ENCODE peak calls at places on chromosomes 12 and 14, in five cellular contexts. Y is trophoblast cell, S is IMR-90, Z is H1, D is neuronal stem cell. N is an unnamed sample.

GRCh38 chr12:64184216-64184615 is 37.9 kb downstream of the KICS2 start:
- DNase-seq in Y (no peak), Z (no peak), D (no peak), S (no peak), N (no peak)

GRCh38 chr12:24480766-24481449 is 468.0 kb downstream of the BCAT1 start:
- DNase-seq in Z (no peak), D (no peak), Y (no peak), S (no peak), N (peak)

GRCh38 chr14:91170504-91171121 is 56.7 kb downstream of the DGLUCY start:
- DNase-seq in S (peak), Z (no peak), D (no peak), Y (no peak), N (no peak)

GRCh38 chr12:32541754-32542374 is 137.2 kb upstream of the DNM1L start:
- DNase-seq in Z (no peak), S (no peak), D (no peak), Y (peak), N (no peak)

GRCh38 chr14:41960316-41960715 is 353.6 kb downstream of the LRFN5 start:
- DNase-seq in D (no peak), S (peak), Z (no peak), Y (peak), N (peak)

GRCh38 chr14:88195676-88196075 is 127.4 kb downstream of the KCNK10 start:
- DNase-seq in D (peak), S (no peak), Z (no peak), Y (no peak), N (no peak)

GRCh38 chr12:56206373-56207166 is 15.2 kb downstream of the RNF41 start:
- DNase-seq in Z (no peak), D (peak), S (peak), Y (peak), N (peak)

GRCh38 chr12:49609875-49610154 is 4.4 kb upstream of the FAM186B start:
- DNase-seq in D (no peak), Y (peak), Z (no peak), S (peak), N (peak)

GRCh38 chr12:29299613-29300012 is 81.4 kb downstream of the ERGIC2 start:
- DNase-seq in Z (no peak), D (no peak), S (no peak), Y (no peak), N (no peak)

GRCh38 chr14:63544641-63545234 is 1.6 kb upstream of the PPP2R5E start:
- DNase-seq in Z (no peak), D (no peak), S (peak), Y (no peak), N (peak)

GRCh38 chr12:117468016-117468415 is 106.6 kb upstream of the NOS1 start:
- DNase-seq in D (no peak), S (no peak), Z (no peak), Y (peak), N (no peak)

GRCh38 chr12:104454997-104455396 is 1.8 kb upstream of the CHST11 start:
- DNase-seq in Y (peak), S (peak), D (no peak), Z (no peak), N (peak)

GRCh38 chr14:20680843-20681347 is 3.5 kb upstream of the RNASE4 start:
- DNase-seq in Z (no peak), D (no peak), S (no peak), Y (no peak), N (no peak)

GRCh38 chr14:99752486-99753121 is 40.6 kb upstream of the EML1 start:
- DNase-seq in Y (peak), Z (no peak), D (no peak), S (peak), N (peak)

GRCh38 chr14:94390372-94391086 is 2.1 kb upstream of the SERPINA1 start:
- DNase-seq in Y (no peak), S (no peak), Z (no peak), D (no peak), N (no peak)

GRCh38 chr12:2794261-2794735 is 472 bp upstream of the FKBP4 start:
- DNase-seq in Z (no peak), S (no peak), Y (peak), D (peak), N (no peak)

GRCh38 chr14:31253746-31254471 is 46.3 kb upstream of the HECTD1 start:
- DNase-seq in Y (no peak), Z (no peak), S (no peak), D (no peak), N (no peak)

GRCh38 chr14:94773017-94773681 is 3.2 kb upstream of the GSC start:
- DNase-seq in D (no peak), Z (no peak), Y (peak), S (no peak), N (peak)

GRCh38 chr12:132132609-132133430 is 11.3 kb downstream of the DDX51 start:
- DNase-seq in Y (no peak), S (no peak), D (no peak), Z (no peak), N (no peak)

GRCh38 chr14:56136571-56137498 is 18.6 kb downstream of the PELI2 start:
- DNase-seq in D (no peak), Z (no peak), S (peak), Y (no peak), N (no peak)

GRCh38 chr12:89962648-89963047 is 254.0 kb upstream of the ATP2B1 start:
- DNase-seq in D (no peak), S (no peak), Y (peak), Z (no peak), N (no peak)

GRCh38 chr14:37145395-37145794 is 27.0 kb downstream of the SLC25A21 start:
- DNase-seq in Z (no peak), S (peak), Y (peak), D (no peak), N (no peak)

GRCh38 chr12:23555180-23555784 is 394.2 kb downstream of the SOX5 start:
- DNase-seq in Z (no peak), S (no peak), D (no peak), Y (no peak), N (no peak)

GRCh38 chr12:74526535-74526934 is 11.1 kb upstream of the ATXN7L3B start:
- DNase-seq in Z (no peak), D (no peak), Y (no peak), S (no peak), N (no peak)

GRCh38 chr12:117192057-117192456 is 1.8 kb upstream of the FBXO21 start:
- DNase-seq in S (no peak), Z (no peak), Y (peak), D (no peak), N (no peak)

GRCh38 chr12:8819676-8819980 is 2.8 kb upstream of the A2ML1 start:
- DNase-seq in Z (no peak), D (no peak), Y (peak), S (peak), N (no peak)

GRCh38 chr14:39946796-39947195 is 514.6 kb upstream of the FBXO33 start:
- DNase-seq in D (no peak), S (no peak), Y (peak), Z (peak), N (peak)

GRCh38 chr12:127675936-127676335 is 591.0 kb upstream of the TMEM132C start:
- DNase-seq in Z (no peak), D (no peak), S (no peak), Y (no peak), N (peak)

GRCh38 chr12:53795927-53796326 is 44.1 kb upstream of the CISTR start:
- DNase-seq in Y (no peak), D (no peak), S (no peak), Z (no peak), N (no peak)

GRCh38 chr12:108382437-108382801 is 43.3 kb upstream of the CMKLR1 start:
- DNase-seq in S (no peak), D (no peak), Z (no peak), Y (no peak), N (no peak)

GRCh38 chr14:61927015-61927414 is 164.8 kb downstream of the SNAPC1 start:
- DNase-seq in S (peak), Z (no peak), D (no peak), Y (peak), N (peak)

GRCh38 chr12:104573-105081 is 38.1 kb downstream of the IQSEC3 start:
- DNase-seq in D (no peak), Y (no peak), S (no peak), Z (no peak), N (no peak)

GRCh38 chr14:66046035-66046434 is 440.1 kb upstream of the CCDC196 start:
- DNase-seq in Y (no peak), D (no peak), Z (no peak), S (no peak), N (no peak)

GRCh38 chr12:103964805-103965204 is 867 bp upstream of the TDG start:
- DNase-seq in S (no peak), Y (no peak), D (no peak), Z (no peak), N (no peak)

GRCh38 chr12:14612895-14613294 is 45.2 kb upstream of the PLBD1 start:
- DNase-seq in D (no peak), S (no peak), Y (no peak), Z (no peak), N (no peak)

GRCh38 chr12:2481951-2482350 is 312.8 kb upstream of the FKBP4 start:
- DNase-seq in Z (no peak), Y (no peak), D (no peak), S (no peak), N (no peak)

GRCh38 chr12:94100990-94101901 is 47.1 kb upstream of the PLXNC1 start:
- DNase-seq in Z (peak), D (peak), S (peak), Y (peak), N (peak)

GRCh38 chr12:94101902-94102660 is 46.3 kb upstream of the PLXNC1 start:
- DNase-seq in D (peak), S (peak), Z (peak), Y (peak), N (peak)

GRCh38 chr12:94098466-94098865 is 49.9 kb upstream of the PLXNC1 start:
- DNase-seq in S (peak), Y (peak), Z (no peak), D (no peak), N (peak)

GRCh38 chr12:94099191-94099983 is 49.0 kb upstream of the PLXNC1 start:
- DNase-seq in Z (no peak), S (peak), Y (peak), D (no peak), N (no peak)

GRCh38 chr12:94100254-94100653 is 48.1 kb upstream of the PLXNC1 start:
- DNase-seq in Y (peak), Z (no peak), D (no peak), S (peak), N (no peak)
- H2BK5ac ChIP-seq in Y (no peak), Z (no peak), D (no peak), S (no peak), N (no peak)

GRCh38 chr12:12010277-12011031 is 60.3 kb upstream of the BCL2L14 start:
- DNase-seq in D (no peak), S (peak), Z (no peak), Y (peak), N (peak)
- H4K91ac ChIP-seq in D (no peak), S (peak), Z (peak), Y (no peak), N (peak)

DNA sequence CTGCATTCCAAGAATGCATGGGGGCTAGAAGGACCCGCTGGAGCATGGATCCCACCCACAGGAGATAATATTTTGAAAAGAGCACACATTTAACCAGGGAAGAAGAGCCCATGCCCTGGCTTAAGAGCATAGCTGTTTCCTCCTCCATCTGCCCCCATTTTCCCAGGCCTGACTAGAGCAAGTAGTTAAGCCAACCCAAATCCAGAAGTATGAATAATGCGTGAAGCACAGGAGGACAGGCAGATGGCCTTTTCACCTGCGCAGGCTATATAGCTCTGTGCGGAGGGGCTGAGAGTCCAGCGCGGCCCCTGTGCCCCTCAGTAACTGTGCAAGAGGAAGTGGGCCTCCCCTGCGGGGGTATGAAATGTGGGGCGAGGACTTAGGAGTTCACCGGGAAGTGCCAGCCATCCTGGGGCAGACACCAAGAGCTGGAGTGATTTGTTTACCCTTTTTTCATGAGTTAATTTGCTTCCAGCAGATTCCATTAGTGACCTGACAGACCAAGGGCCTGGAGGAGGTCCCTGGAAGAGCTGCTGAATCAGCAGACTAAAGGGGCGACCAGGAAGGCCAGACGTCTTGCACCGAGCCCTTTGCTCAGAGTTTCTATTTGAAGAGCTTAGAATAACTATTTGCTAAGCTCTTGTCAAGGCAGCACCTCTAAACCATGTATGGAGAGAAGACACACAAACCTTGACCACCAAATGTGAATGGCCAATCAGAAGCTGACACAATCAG is 37.2 kb downstream of the DPF3 start:
- DNase-seq in Z (no peak), Y (no peak), D (no peak), S (no peak), N (peak)
- H3K4me3 ChIP-seq in Z (no peak), Y (no peak), D (no peak), S (no peak), N (no peak)

DNA sequence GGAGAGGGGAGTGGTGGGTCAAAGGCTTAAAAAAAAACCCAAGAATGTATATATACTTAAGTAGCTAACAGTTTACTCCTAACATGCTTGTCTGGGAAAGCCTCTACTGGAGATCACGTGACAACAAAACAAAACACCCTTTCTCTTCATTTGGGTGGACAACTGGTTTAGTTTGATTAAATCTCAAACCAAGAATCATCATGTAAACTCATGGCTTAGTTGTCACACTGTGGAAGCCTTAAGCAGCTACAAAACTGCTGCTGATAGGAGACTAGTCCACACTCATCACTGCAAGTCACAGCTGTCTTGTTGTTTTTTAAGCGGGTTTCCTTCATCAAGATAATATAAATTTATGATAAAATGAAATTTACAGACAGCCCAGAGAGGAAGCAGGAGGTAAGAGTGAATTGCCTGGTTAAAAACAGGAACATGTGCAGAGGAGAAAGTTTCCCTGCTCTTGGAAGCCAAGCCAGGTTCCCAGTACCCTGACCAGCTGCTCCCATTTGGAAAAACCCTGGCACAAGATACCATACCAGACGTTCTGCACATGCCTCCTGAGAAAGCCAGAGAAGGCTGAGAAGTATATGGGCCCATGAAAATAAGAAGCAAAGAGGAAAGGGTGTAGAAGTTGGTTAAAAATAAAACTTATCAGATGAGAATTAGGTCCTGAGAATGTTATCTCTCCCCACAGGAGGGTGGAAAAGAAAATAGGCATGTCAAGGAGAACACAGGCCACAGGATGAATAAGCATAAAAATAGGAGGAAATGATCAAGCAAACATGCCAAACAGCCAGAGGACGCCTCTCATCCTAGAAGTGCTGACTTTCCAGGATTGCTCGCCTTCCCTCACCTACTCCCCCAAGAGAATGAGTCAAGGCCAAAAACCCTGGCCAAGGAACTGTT is 34.0 kb downstream of the EGLN3 start:
- DNase-seq in D (no peak), S (no peak), Z (no peak), Y (peak), N (peak)
- H2BK5ac ChIP-seq in D (no peak), S (no peak), Z (no peak), Y (no peak), N (no peak)

GRCh38 chr12:10211101-10211974 is 1.3 kb upstream of the GABARAPL1 start:
- DNase-seq in Z (no peak), Y (peak), D (no peak), S (no peak), N (no peak)
- H4K91ac ChIP-seq in Z (no peak), Y (no peak), D (no peak), S (peak), N (no peak)

N was measured in mesenchymal stem cell.